ENCODE peak calls at places on chromosomes 7 and 10, in eight cellular contexts. E, G, X, C, V, A, Q and P are unnamed samples. For H3K36me3, the result is how much of the 10 kb centered on the place peaks cover.

GRCh38 chr10:104054430-104054829 is 31.2 kb downstream of the COL17A1 start:
- DNase-seq in E (no peak), G (no peak), X (peak), C (no peak), V (no peak), A (no peak), Q (peak), P (no peak)

GRCh38 chr10:51257511-51258248 is 183.4 kb downstream of the PRKG1 start:
- DNase-seq in E (no peak), G (no peak), X (peak), C (no peak), V (no peak), A (no peak), Q (peak), P (no peak)

GRCh38 chr7:117008849-117009531 is 55.7 kb downstream of the ST7 start:
- DNase-seq in E (no peak), G (no peak), X (peak), C (no peak), V (no peak), A (peak), Q (peak), P (peak)

GRCh38 chr7:158726277-158726807 is 21.7 kb upstream of the NCAPG2 start:
- DNase-seq in E (no peak), G (no peak), X (no peak), C (no peak), V (no peak), A (no peak), Q (no peak), P (no peak)

GRCh38 chr7:36338256-36338655 is 51.4 kb upstream of the ANLN start:
- DNase-seq in E (no peak), G (no peak), X (no peak), C (no peak), V (no peak), A (no peak), Q (no peak), P (no peak)

GRCh38 chr10:111481271-111482073 is 404.6 kb downstream of the ADRA2A start:
- DNase-seq in E (no peak), G (no peak), X (peak), C (no peak), V (no peak), A (no peak), Q (peak), P (no peak)

GRCh38 chr7:111730476-111731300 is 168.4 kb upstream of the IMMP2L start:
- DNase-seq in E (peak), G (no peak), X (peak), C (no peak), V (no peak), A (no peak), Q (peak), P (no peak)

GRCh38 chr7:16803881-16804673 is 722 bp downstream of the AGR2 start:
- DNase-seq in E (no peak), G (no peak), X (no peak), C (no peak), V (no peak), A (no peak), Q (no peak), P (no peak)

GRCh38 chr7:17532861-17533404 is 234.5 kb downstream of the AHR start:
- DNase-seq in E (no peak), G (no peak), X (peak), C (no peak), V (no peak), A (peak), Q (peak), P (no peak)

GRCh38 chr10:84360634-84361365 is 32.4 kb downstream of the CCSER2 start:
- DNase-seq in E (no peak), G (no peak), X (peak), C (no peak), V (no peak), A (peak), Q (peak), P (no peak)

GRCh38 chr10:5751854-5752253 is 61.4 kb downstream of the GDI2 start:
- DNase-seq in E (no peak), G (no peak), X (no peak), C (no peak), V (no peak), A (no peak), Q (no peak), P (no peak)

GRCh38 chr10:5752301-5752871 is 60.8 kb downstream of the GDI2 start:
- DNase-seq in E (no peak), G (no peak), X (no peak), C (no peak), V (no peak), A (no peak), Q (peak), P (no peak)

GRCh38 chr10:5744849-5745248 is 60.2 kb downstream of the TASOR2 start:
- DNase-seq in E (no peak), G (no peak), X (no peak), C (no peak), V (peak), A (no peak), Q (no peak), P (no peak)

GRCh38 chr10:5746197-5746596 is 61.6 kb downstream of the TASOR2 start:
- DNase-seq in E (no peak), G (no peak), X (no peak), C (no peak), V (no peak), A (no peak), Q (no peak), P (no peak)

GRCh38 chr10:5748394-5748803 is 63.8 kb downstream of the TASOR2 start:
- DNase-seq in E (no peak), G (no peak), X (no peak), C (no peak), V (no peak), A (no peak), Q (no peak), P (no peak)
- H3K36me3 ChIP-seq in E (half or more), G (under half), X (under half), C (under half), V (under half), A (under half), Q (under half), P (under half)

GRCh38 chr7:130070900-130071622 is 727 bp downstream of the KLHDC10 start:
- DNase-seq in E (no peak), G (no peak), X (no peak), C (no peak), V (peak), A (no peak), Q (peak), P (no peak)

GRCh38 chr7:130069978-130070899 is at the start of gene KLHDC10:
- DNase-seq in E (peak), G (peak), X (peak), C (peak), V (peak), A (peak), Q (peak), P (peak)

GRCh38 chr7:130069179-130069977 is 956 bp upstream of the KLHDC10 start:
- DNase-seq in E (no peak), G (no peak), X (no peak), C (no peak), V (no peak), A (no peak), Q (no peak), P (no peak)

DNA sequence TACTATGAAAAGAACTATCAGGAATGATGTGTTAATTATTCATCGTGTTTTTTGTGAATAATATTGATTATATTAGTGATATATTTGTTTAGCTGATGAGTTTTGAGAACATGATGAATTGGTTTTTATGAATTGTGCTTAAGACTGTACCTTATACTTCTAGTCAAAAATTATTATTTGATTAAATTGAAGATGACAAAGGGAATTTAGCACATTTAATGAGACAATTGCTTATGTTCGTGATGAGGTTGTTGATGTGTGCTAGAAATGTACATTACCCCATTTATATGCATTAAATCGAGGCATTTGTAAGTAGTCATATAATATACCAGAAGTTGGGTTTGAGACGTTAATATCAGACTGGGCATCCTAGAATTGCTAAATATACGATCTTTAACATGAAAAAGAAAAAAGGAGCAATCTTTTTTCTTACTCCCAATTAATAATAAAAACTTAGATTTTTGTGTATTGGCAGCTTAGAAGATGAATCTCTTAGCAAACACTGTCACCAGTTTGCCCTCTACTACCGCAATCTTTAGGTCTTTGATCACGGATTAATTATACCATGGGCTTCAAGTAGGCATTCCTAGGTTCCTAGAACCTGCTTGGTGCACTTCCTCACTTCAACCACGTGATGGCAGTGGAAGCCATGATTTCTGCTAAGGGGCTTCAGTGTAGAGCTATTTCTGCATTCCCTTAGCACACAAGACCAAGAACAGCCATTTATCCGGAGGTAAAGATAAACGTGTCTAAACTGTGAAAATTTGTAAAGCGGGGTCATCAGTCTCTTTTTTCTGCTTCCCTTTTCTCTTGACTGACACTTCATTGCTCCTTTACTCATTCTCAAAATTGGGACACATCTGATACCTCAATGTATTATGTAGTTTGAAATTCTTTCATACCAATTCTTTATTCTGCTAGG is 1.6 kb downstream of the KLHDC10 start:
- DNase-seq in E (peak), G (peak), X (peak), C (peak), V (peak), A (peak), Q (peak), P (no peak)
- H3K4me3 ChIP-seq in E (peak), G (peak), X (peak), C (no peak), V (peak), A (peak), Q (peak), P (peak)

GRCh38 chr10:113138937-113139585 is 189.0 kb downstream of the TCF7L2 start:
- DNase-seq in E (no peak), G (no peak), X (no peak), C (no peak), V (no peak), A (no peak), Q (no peak), P (no peak)
- H3K36me3 ChIP-seq in E (under half), G (under half), X (under half), C (under half), V (under half), A (under half), Q (under half), P (under half)

GRCh38 chr7:44460325-44460724 is 30.1 kb downstream of the NUDCD3 start:
- DNase-seq in E (no peak), G (peak), X (peak), C (no peak), V (no peak), A (no peak), Q (no peak), P (no peak)
- H3K4me3 ChIP-seq in E (no peak), G (peak), X (no peak), C (no peak), V (no peak), A (no peak), Q (no peak), P (peak)

GRCh38 chr10:1122349-1122748 is 66.2 kb downstream of the WDR37 start:
- DNase-seq in E (no peak), G (no peak), X (no peak), C (no peak), V (peak), A (no peak), Q (no peak), P (no peak)
- H3K36me3 ChIP-seq in E (half or more), G (under half), X (under half), C (under half), V (under half), A (half or more), Q (under half), P (half or more)

DNA sequence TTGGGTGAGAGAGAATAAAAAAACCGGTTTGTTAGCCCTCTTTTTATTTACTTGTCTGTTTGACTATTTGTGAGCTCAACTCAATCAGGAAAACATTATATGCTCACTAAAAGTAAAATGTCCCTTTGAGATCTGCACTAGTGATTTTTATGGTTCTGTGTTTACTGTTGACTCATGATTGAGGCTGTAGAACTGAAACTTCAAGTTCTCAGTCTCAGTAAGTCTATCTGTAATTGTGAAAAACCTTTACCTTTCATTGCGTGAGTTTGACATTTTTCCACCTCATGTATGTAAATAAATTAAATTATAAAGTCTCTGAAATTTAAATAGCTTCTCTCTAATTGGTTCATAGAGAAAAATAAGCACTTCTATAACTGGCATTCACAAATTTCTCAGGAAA is 17.0 kb upstream of the CASD1 start:
- DNase-seq in E (no peak), G (no peak), X (no peak), C (no peak), V (no peak), A (no peak), Q (no peak), P (no peak)
- H3K4me3 ChIP-seq in E (no peak), G (no peak), X (no peak), C (no peak), V (no peak), A (no peak), Q (no peak), P (no peak)

GRCh38 chr7:149010451-149010850 is 17.9 kb downstream of the PDIA4 start:
- DNase-seq in E (no peak), G (no peak), X (no peak), C (no peak), V (no peak), A (no peak), Q (no peak), P (no peak)
- H3K36me3 ChIP-seq in E (half or more), G (under half), X (under half), C (under half), V (under half), A (half or more), Q (under half), P (under half)